ENCODE peak calls at places on chromosomes 16 and 17, in nine cellular contexts. B, S, E, X, H, R, M, N and G are unnamed samples.

GRCh38 chr16:53115047-53115446 is 60.3 kb downstream of the CHD9 start:
- DNase-seq in B (no peak), S (no peak), E (no peak), X (no peak), H (no peak), R (no peak), M (no peak), N (no peak), G (no peak)

GRCh38 chr16:20064520-20064919 is 9.2 kb downstream of the GPR139 start:
- DNase-seq in B (no peak), S (no peak), E (no peak), X (no peak), H (no peak), R (no peak), M (no peak), N (no peak), G (no peak)

GRCh38 chr16:59886021-59886420 is 1151.9 kb upstream of the GOT2 start:
- DNase-seq in B (no peak), S (no peak), E (no peak), X (no peak), H (no peak), R (peak; percentile 36), M (peak; percentile 19), N (no peak), G (no peak)

GRCh38 chr17:80941743-80942211 is 49.9 kb upstream of the CHMP6 start:
- DNase-seq in B (no peak), S (peak; percentile 13), E (no peak), X (no peak), H (peak; percentile 64), R (no peak), M (peak; percentile 74), N (no peak), G (no peak)

GRCh38 chr17:77914440-77915254 is 43.9 kb upstream of the TNRC6C start:
- DNase-seq in B (no peak), S (peak; percentile 28), E (peak; percentile 7), X (peak; percentile 13), H (peak; percentile 50), R (no peak), M (no peak), N (no peak), G (no peak)

GRCh38 chr17:75153854-75154194 is 488 bp downstream of the JPT1 start:
- DNase-seq in B (no peak), S (peak; percentile 23), E (no peak), X (no peak), H (peak; percentile 65), R (no peak), M (peak; percentile 23), N (peak; percentile 32), G (peak; percentile 15)

GRCh38 chr16:48971571-48972071 is 310.0 kb downstream of the CBLN1 start:
- DNase-seq in B (no peak), S (no peak), E (peak; percentile 65), X (no peak), H (no peak), R (no peak), M (peak; percentile 32), N (no peak), G (no peak)

GRCh38 chr16:3243882-3244281 is 8.9 kb upstream of the ZNF200 start:
- DNase-seq in B (no peak), S (no peak), E (no peak), X (no peak), H (no peak), R (no peak), M (no peak), N (no peak), G (no peak)

GRCh38 chr17:36469733-36470132 is 16.7 kb upstream of the ZNHIT3 start:
- DNase-seq in B (no peak), S (no peak), E (no peak), X (no peak), H (no peak), R (no peak), M (no peak), N (no peak), G (no peak)

GRCh38 chr17:36475346-36475970 is 11.0 kb upstream of the ZNHIT3 start:
- DNase-seq in B (no peak), S (no peak), E (no peak), X (no peak), H (no peak), R (no peak), M (no peak), N (no peak), G (no peak)

GRCh38 chr17:36474571-36474970 is 11.9 kb upstream of the ZNHIT3 start:
- DNase-seq in B (no peak), S (no peak), E (no peak), X (no peak), H (no peak), R (no peak), M (no peak), N (no peak), G (no peak)

GRCh38 chr17:36468903-36469635 is 17.4 kb upstream of the ZNHIT3 start:
- DNase-seq in B (no peak), S (no peak), E (no peak), X (peak; percentile 8), H (no peak), R (no peak), M (no peak), N (no peak), G (no peak)

GRCh38 chr17:36470499-36470898 is 16.0 kb upstream of the ZNHIT3 start:
- DNase-seq in B (no peak), S (no peak), E (no peak), X (no peak), H (no peak), R (no peak), M (no peak), N (no peak), G (no peak)
- H3K27me3 ChIP-seq in B (no peaks in the 10 kb centered on the region), S (no peaks in the 10 kb centered on the region), E (peaks cover 59% of the 10 kb centered on the region), X (peaks cover 77% of the 10 kb centered on the region), H (no peaks in the 10 kb centered on the region), R (peaks cover 85% of the 10 kb centered on the region), M (no peaks in the 10 kb centered on the region), N (peaks cover 34% of the 10 kb centered on the region), G (peaks cover 4% of the 10 kb centered on the region)

GRCh38 chr17:34614698-34615097 is 35.3 kb downstream of the TMEM132E start:
- DNase-seq in B (no peak), S (no peak), E (no peak), X (no peak), H (no peak), R (no peak), M (no peak), N (no peak), G (no peak)

GRCh38 chr17:34610506-34610905 is 31.1 kb downstream of the TMEM132E start:
- DNase-seq in B (no peak), S (no peak), E (no peak), X (no peak), H (no peak), R (no peak), M (no peak), N (no peak), G (no peak)

GRCh38 chr17:34616148-34616547 is 36.8 kb downstream of the TMEM132E start:
- DNase-seq in B (no peak), S (no peak), E (no peak), X (peak; percentile 42), H (no peak), R (no peak), M (peak; percentile 21), N (no peak), G (no peak)

GRCh38 chr17:34615326-34615725 is 35.9 kb downstream of the TMEM132E start:
- DNase-seq in B (no peak), S (no peak), E (no peak), X (no peak), H (no peak), R (no peak), M (no peak), N (no peak), G (no peak)

DNA sequence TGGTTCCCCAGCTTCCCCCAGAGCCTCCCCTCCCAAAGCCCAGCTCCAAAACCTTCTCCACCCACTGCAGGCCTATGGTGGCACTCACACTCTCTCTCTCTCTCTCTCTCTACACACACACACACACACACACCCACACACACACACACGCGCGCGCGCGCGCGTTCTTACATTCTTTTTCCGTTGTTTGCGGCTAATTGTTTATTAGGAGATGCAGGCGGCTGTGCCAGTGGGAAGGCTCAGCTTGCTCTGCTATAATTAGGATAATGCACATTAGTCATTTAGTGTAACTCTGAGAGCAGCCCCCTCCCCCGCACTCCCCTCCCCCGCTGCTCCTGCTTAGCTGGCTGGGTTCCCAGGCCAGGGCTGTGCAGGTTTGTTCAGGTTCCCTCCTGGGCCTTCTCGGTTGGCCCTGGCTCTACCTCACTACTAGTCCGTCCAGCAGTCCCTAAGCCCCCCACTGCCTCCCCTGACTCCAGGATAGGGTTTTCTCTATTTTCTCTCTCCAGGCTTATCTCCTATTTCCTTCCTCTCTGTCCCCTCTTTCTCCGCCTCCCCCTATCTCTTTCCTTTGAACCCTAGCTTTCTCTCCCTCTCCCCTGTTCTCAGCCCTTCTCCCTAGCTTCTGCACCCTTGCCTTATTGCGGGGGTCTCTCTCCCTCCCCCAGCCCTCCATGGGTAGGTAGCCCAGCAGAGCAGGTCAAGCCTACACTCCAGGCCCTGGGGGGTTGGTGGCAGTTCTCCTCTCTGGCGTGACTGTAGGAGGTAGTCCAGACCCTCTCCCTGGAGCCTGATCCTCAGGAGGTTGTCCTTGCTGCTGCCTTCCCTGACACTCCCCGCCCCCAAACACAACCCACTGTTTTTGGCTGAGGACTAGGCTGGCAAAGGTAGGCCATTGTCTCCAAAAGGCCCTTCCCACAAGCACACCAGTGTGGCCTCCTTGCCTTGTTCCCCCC is 34.0 kb downstream of the TMEM132E start:
- DNase-seq in B (no peak), S (peak; percentile 26), E (no peak), X (peak; percentile 65), H (no peak), R (no peak), M (peak; percentile 34), N (no peak), G (no peak)
- H3K27ac ChIP-seq in B (no peak overlapping the region), S (no peak overlapping the region), E (no peak overlapping the region), X (no peak overlapping the region), H (no peak overlapping the region), R (no peak overlapping the region), M (no peak overlapping the region), N (no peak overlapping the region), G (no peak overlapping the region)

GRCh38 chr17:29495011-29495410 is 71.8 kb downstream of the ABHD15 start:
- DNase-seq in B (no peak), S (no peak), E (no peak), X (no peak), H (no peak), R (no peak), M (no peak), N (no peak), G (no peak)
- H3K36me3 ChIP-seq in B (peaks cover 80% of the 10 kb centered on the region), S (peaks cover 12% of the 10 kb centered on the region), E (no peaks in the 10 kb centered on the region), X (peaks cover 30% of the 10 kb centered on the region), H (peaks cover 64% of the 10 kb centered on the region), R (peaks cover 87% of the 10 kb centered on the region), M (no peaks in the 10 kb centered on the region), N (no peaks in the 10 kb centered on the region), G (peaks cover 19% of the 10 kb centered on the region)

GRCh38 chr17:50596191-50597037 is 35.9 kb downstream of the CACNA1G start:
- DNase-seq in B (no peak), S (no peak), E (no peak), X (peak; percentile 71), H (no peak), R (no peak), M (no peak), N (peak; percentile 21), G (no peak)

GRCh38 chr17:50602514-50603235 is 32.0 kb upstream of the ABCC3 start:
- DNase-seq in B (no peak), S (no peak), E (no peak), X (no peak), H (no peak), R (no peak), M (no peak), N (no peak), G (no peak)

GRCh38 chr17:50598487-50598886 is 36.2 kb upstream of the ABCC3 start:
- DNase-seq in B (no peak), S (no peak), E (no peak), X (no peak), H (no peak), R (no peak), M (no peak), N (no peak), G (no peak)

GRCh38 chr17:50601789-50602375 is 32.8 kb upstream of the ABCC3 start:
- DNase-seq in B (no peak), S (no peak), E (no peak), X (no peak), H (no peak), R (no peak), M (no peak), N (no peak), G (no peak)

GRCh38 chr17:50599606-50600005 is 35.1 kb upstream of the ABCC3 start:
- DNase-seq in B (no peak), S (no peak), E (no peak), X (no peak), H (no peak), R (no peak), M (no peak), N (no peak), G (no peak)
- H3K27me3 ChIP-seq in B (no peaks in the 10 kb centered on the region), S (no peaks in the 10 kb centered on the region), E (no peaks in the 10 kb centered on the region), X (no peaks in the 10 kb centered on the region), H (no peaks in the 10 kb centered on the region), R (peaks cover 7% of the 10 kb centered on the region), M (no peaks in the 10 kb centered on the region), N (no peaks in the 10 kb centered on the region), G (no peaks in the 10 kb centered on the region)